ENCODE peak calls at places on chromosome 1, in six cellular contexts. One of them, this sample, is unnamed.

GRCh38 chr1:198937231-198938031 is 298.6 kb downstream of the PTPRC start:
- DNase-seq in astrocyte of the spinal cord: peak; percentile 96
- DNase-seq in RWPE2: no peak
- DNase-seq in neural crest cell: peak; percentile 26
- DNase-seq in DND-41: peak; percentile 85
- DNase-seq in OCI-LY7: peak; percentile 94
- DNase-seq in this sample: peak; percentile 65

GRCh38 chr1:213987876-213988638 is at the start of gene PROX1:
- DNase-seq in astrocyte of the spinal cord: peak; percentile 93
- DNase-seq in RWPE2: no peak
- DNase-seq in neural crest cell: peak; percentile 74
- DNase-seq in DND-41: no peak
- DNase-seq in OCI-LY7: no peak
- DNase-seq in this sample: peak; percentile 68

GRCh38 chr1:33176887-33177286 is 5.0 kb downstream of the TRIM62 start:
- DNase-seq in astrocyte of the spinal cord: no peak
- DNase-seq in RWPE2: no peak
- DNase-seq in neural crest cell: no peak
- DNase-seq in DND-41: no peak
- DNase-seq in OCI-LY7: no peak
- DNase-seq in this sample: no peak

GRCh38 chr1:201456499-201457309 is 12.3 kb downstream of the PHLDA3 start:
- DNase-seq in astrocyte of the spinal cord: peak; percentile 92
- DNase-seq in RWPE2: no peak
- DNase-seq in neural crest cell: no peak
- DNase-seq in DND-41: no peak
- DNase-seq in OCI-LY7: peak; percentile 21
- DNase-seq in this sample: no peak

GRCh38 chr1:230136453-230137327 is 69.7 kb downstream of the GALNT2 start:
- DNase-seq in astrocyte of the spinal cord: no peak
- DNase-seq in RWPE2: no peak
- DNase-seq in neural crest cell: no peak
- DNase-seq in DND-41: no peak
- DNase-seq in OCI-LY7: no peak
- DNase-seq in this sample: no peak

GRCh38 chr1:247942624-247943023 is 6.0 kb upstream of the OR2L8 start:
- DNase-seq in astrocyte of the spinal cord: no peak
- DNase-seq in RWPE2: no peak
- DNase-seq in neural crest cell: no peak
- DNase-seq in DND-41: no peak
- DNase-seq in OCI-LY7: no peak
- DNase-seq in this sample: no peak

GRCh38 chr1:17188889-17189631 is 15.9 kb upstream of the PADI1 start:
- DNase-seq in astrocyte of the spinal cord: no peak
- DNase-seq in RWPE2: peak; percentile 15
- DNase-seq in neural crest cell: no peak
- DNase-seq in DND-41: no peak
- DNase-seq in OCI-LY7: no peak
- DNase-seq in this sample: no peak

GRCh38 chr1:3707298-3707938 is 44.8 kb upstream of the CCDC27 start:
- DNase-seq in astrocyte of the spinal cord: no peak
- DNase-seq in RWPE2: no peak
- DNase-seq in neural crest cell: no peak
- DNase-seq in DND-41: no peak
- DNase-seq in OCI-LY7: no peak
- DNase-seq in this sample: no peak

GRCh38 chr1:94004924-94005323 is 95.7 kb upstream of the GCLM start:
- DNase-seq in astrocyte of the spinal cord: no peak
- DNase-seq in RWPE2: no peak
- DNase-seq in neural crest cell: no peak
- DNase-seq in DND-41: no peak
- DNase-seq in OCI-LY7: no peak
- DNase-seq in this sample: no peak

GRCh38 chr1:27005648-27006496 is 6.8 kb downstream of the TENT5B start:
- DNase-seq in astrocyte of the spinal cord: no peak
- DNase-seq in RWPE2: peak; percentile 86
- DNase-seq in neural crest cell: no peak
- DNase-seq in DND-41: no peak
- DNase-seq in OCI-LY7: no peak
- DNase-seq in this sample: no peak

GRCh38 chr1:45303582-45304310 is 22.9 kb upstream of the HPDL start:
- DNase-seq in astrocyte of the spinal cord: peak; percentile 99
- DNase-seq in RWPE2: peak; percentile 96
- DNase-seq in neural crest cell: peak; percentile 86
- DNase-seq in DND-41: peak; percentile 99
- DNase-seq in OCI-LY7: peak; percentile 96
- DNase-seq in this sample: peak; percentile 100

GRCh38 chr1:167157101-167157500 is 63.2 kb downstream of the STYXL2 start:
- DNase-seq in astrocyte of the spinal cord: no peak
- DNase-seq in RWPE2: no peak
- DNase-seq in neural crest cell: no peak
- DNase-seq in DND-41: no peak
- DNase-seq in OCI-LY7: no peak
- DNase-seq in this sample: no peak

GRCh38 chr1:910881-911721 is 12.6 kb upstream of the SAMD11 start:
- DNase-seq in astrocyte of the spinal cord: no peak
- DNase-seq in RWPE2: peak; percentile 71
- DNase-seq in neural crest cell: no peak
- DNase-seq in DND-41: no peak
- DNase-seq in OCI-LY7: no peak
- DNase-seq in this sample: peak; percentile 41

GRCh38 chr1:88936223-88936523 is 44.8 kb upstream of the GTF2B start:
- DNase-seq in astrocyte of the spinal cord: no peak
- DNase-seq in RWPE2: no peak
- DNase-seq in neural crest cell: no peak
- DNase-seq in DND-41: no peak
- DNase-seq in OCI-LY7: no peak
- DNase-seq in this sample: no peak
- TF ChIP-seq CTCF in astrocyte of the spinal cord: no peak
- TF ChIP-seq CTCF in RWPE2: peak; percentile 67
- TF ChIP-seq CTCF in neural crest cell: no peak
- TF ChIP-seq CTCF in DND-41: no peak
- TF ChIP-seq CTCF in OCI-LY7: peak; percentile 47
- TF ChIP-seq CTCF in this sample: peak; percentile 36

DNA sequence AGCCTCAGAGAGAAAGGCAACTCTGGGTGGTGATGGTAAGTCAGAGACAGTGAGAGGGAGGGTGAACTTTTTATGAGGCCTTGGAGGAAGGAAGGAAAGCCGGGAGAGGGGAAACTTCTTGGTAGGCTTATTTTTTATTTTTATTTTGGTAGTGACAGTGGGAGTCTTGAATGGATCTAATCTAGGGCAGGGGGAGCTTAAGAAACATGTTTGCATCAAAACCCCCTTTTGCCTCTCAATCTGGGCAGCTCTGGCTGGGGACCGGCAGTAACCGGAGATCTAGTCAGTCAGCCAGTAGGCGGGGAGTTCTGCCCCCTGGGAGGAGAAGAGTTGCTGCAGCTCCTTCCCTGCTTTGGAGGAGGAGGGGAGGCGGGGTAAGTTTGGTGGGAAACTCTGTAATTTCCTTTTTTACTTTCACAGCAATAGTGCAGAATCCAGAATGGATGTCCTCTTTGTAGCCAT is at the start of gene C1orf54:
- DNase-seq in astrocyte of the spinal cord: peak; percentile 76
- DNase-seq in RWPE2: no peak
- DNase-seq in neural crest cell: no peak
- DNase-seq in DND-41: no peak
- DNase-seq in OCI-LY7: no peak
- DNase-seq in this sample: no peak
- TF ChIP-seq CTCF in astrocyte of the spinal cord: peak; percentile 29
- TF ChIP-seq CTCF in RWPE2: no peak
- TF ChIP-seq CTCF in neural crest cell: no peak
- TF ChIP-seq CTCF in DND-41: no peak
- TF ChIP-seq CTCF in OCI-LY7: no peak
- TF ChIP-seq CTCF in this sample: no peak

GRCh38 chr1:43936470-43937151 is 3.0 kb downstream of the ARTN start:
- DNase-seq in astrocyte of the spinal cord: no peak
- DNase-seq in RWPE2: no peak
- DNase-seq in neural crest cell: peak; percentile 34
- DNase-seq in DND-41: no peak
- DNase-seq in OCI-LY7: no peak
- DNase-seq in this sample: peak; percentile 27
- TF ChIP-seq CTCF in astrocyte of the spinal cord: peak; percentile 7
- TF ChIP-seq CTCF in RWPE2: peak; percentile 37
- TF ChIP-seq CTCF in neural crest cell: peak; percentile 42
- TF ChIP-seq CTCF in DND-41: no peak
- TF ChIP-seq CTCF in OCI-LY7: no peak
- TF ChIP-seq CTCF in this sample: no peak

GRCh38 chr1:22547818-22548454 is 15.4 kb upstream of the EPHA8 start:
- DNase-seq in astrocyte of the spinal cord: no peak
- DNase-seq in RWPE2: no peak
- DNase-seq in neural crest cell: no peak
- DNase-seq in DND-41: no peak
- DNase-seq in OCI-LY7: no peak
- DNase-seq in this sample: no peak
- TF ChIP-seq CTCF in astrocyte of the spinal cord: no peak
- TF ChIP-seq CTCF in RWPE2: no peak
- TF ChIP-seq CTCF in neural crest cell: no peak
- TF ChIP-seq CTCF in DND-41: no peak
- TF ChIP-seq CTCF in OCI-LY7: no peak
- TF ChIP-seq CTCF in this sample: no peak

GRCh38 chr1:147636314-147636713 is 34.0 kb downstream of the ACP6 start:
- DNase-seq in astrocyte of the spinal cord: no peak
- DNase-seq in RWPE2: no peak
- DNase-seq in neural crest cell: no peak
- DNase-seq in DND-41: no peak
- DNase-seq in OCI-LY7: no peak
- DNase-seq in this sample: no peak

GRCh38 chr1:147641291-147641690 is 29.0 kb downstream of the ACP6 start:
- DNase-seq in astrocyte of the spinal cord: no peak
- DNase-seq in RWPE2: no peak
- DNase-seq in neural crest cell: no peak
- DNase-seq in DND-41: no peak
- DNase-seq in OCI-LY7: no peak
- DNase-seq in this sample: no peak

GRCh38 chr1:147643974-147644373 is 26.4 kb downstream of the ACP6 start:
- DNase-seq in astrocyte of the spinal cord: no peak
- DNase-seq in RWPE2: no peak
- DNase-seq in neural crest cell: no peak
- DNase-seq in DND-41: no peak
- DNase-seq in OCI-LY7: no peak
- DNase-seq in this sample: no peak

GRCh38 chr1:147641695-147642592 is 28.4 kb downstream of the ACP6 start:
- DNase-seq in astrocyte of the spinal cord: peak; percentile 47
- DNase-seq in RWPE2: no peak
- DNase-seq in neural crest cell: peak; percentile 58
- DNase-seq in DND-41: peak; percentile 63
- DNase-seq in OCI-LY7: peak; percentile 63
- DNase-seq in this sample: peak; percentile 65

GRCh38 chr1:147640553-147641165 is 29.7 kb downstream of the ACP6 start:
- DNase-seq in astrocyte of the spinal cord: peak; percentile 72
- DNase-seq in RWPE2: peak; percentile 76
- DNase-seq in neural crest cell: peak; percentile 69
- DNase-seq in DND-41: peak; percentile 69
- DNase-seq in OCI-LY7: peak; percentile 81
- DNase-seq in this sample: peak; percentile 90
- TF ChIP-seq CTCF in astrocyte of the spinal cord: peak; percentile 91
- TF ChIP-seq CTCF in RWPE2: peak; percentile 87
- TF ChIP-seq CTCF in neural crest cell: peak; percentile 88
- TF ChIP-seq CTCF in DND-41: peak; percentile 71
- TF ChIP-seq CTCF in OCI-LY7: peak; percentile 85
- TF ChIP-seq CTCF in this sample: peak; percentile 89

GRCh38 chr1:10106241-10106640 is 73.5 kb downstream of the UBE4B start:
- DNase-seq in astrocyte of the spinal cord: no peak
- DNase-seq in RWPE2: no peak
- DNase-seq in neural crest cell: no peak
- DNase-seq in DND-41: no peak
- DNase-seq in OCI-LY7: no peak
- DNase-seq in this sample: no peak

GRCh38 chr1:10103193-10103592 is 70.4 kb downstream of the UBE4B start:
- DNase-seq in astrocyte of the spinal cord: no peak
- DNase-seq in RWPE2: no peak
- DNase-seq in neural crest cell: no peak
- DNase-seq in DND-41: no peak
- DNase-seq in OCI-LY7: no peak
- DNase-seq in this sample: no peak

GRCh38 chr1:10106756-10107479 is 74.2 kb downstream of the UBE4B start:
- DNase-seq in astrocyte of the spinal cord: no peak
- DNase-seq in RWPE2: no peak
- DNase-seq in neural crest cell: no peak
- DNase-seq in DND-41: no peak
- DNase-seq in OCI-LY7: no peak
- DNase-seq in this sample: no peak

GRCh38 chr1:10105484-10105883 is 72.7 kb downstream of the UBE4B start:
- DNase-seq in astrocyte of the spinal cord: no peak
- DNase-seq in RWPE2: no peak
- DNase-seq in neural crest cell: no peak
- DNase-seq in DND-41: no peak
- DNase-seq in OCI-LY7: no peak
- DNase-seq in this sample: no peak

GRCh38 chr1:10104844-10105243 is 72.1 kb downstream of the UBE4B start:
- DNase-seq in astrocyte of the spinal cord: no peak
- DNase-seq in RWPE2: no peak
- DNase-seq in neural crest cell: no peak
- DNase-seq in DND-41: no peak
- DNase-seq in OCI-LY7: no peak
- DNase-seq in this sample: no peak
- TF ChIP-seq CTCF in astrocyte of the spinal cord: no peak
- TF ChIP-seq CTCF in RWPE2: no peak
- TF ChIP-seq CTCF in neural crest cell: no peak
- TF ChIP-seq CTCF in DND-41: no peak
- TF ChIP-seq CTCF in OCI-LY7: no peak
- TF ChIP-seq CTCF in this sample: no peak

DNA sequence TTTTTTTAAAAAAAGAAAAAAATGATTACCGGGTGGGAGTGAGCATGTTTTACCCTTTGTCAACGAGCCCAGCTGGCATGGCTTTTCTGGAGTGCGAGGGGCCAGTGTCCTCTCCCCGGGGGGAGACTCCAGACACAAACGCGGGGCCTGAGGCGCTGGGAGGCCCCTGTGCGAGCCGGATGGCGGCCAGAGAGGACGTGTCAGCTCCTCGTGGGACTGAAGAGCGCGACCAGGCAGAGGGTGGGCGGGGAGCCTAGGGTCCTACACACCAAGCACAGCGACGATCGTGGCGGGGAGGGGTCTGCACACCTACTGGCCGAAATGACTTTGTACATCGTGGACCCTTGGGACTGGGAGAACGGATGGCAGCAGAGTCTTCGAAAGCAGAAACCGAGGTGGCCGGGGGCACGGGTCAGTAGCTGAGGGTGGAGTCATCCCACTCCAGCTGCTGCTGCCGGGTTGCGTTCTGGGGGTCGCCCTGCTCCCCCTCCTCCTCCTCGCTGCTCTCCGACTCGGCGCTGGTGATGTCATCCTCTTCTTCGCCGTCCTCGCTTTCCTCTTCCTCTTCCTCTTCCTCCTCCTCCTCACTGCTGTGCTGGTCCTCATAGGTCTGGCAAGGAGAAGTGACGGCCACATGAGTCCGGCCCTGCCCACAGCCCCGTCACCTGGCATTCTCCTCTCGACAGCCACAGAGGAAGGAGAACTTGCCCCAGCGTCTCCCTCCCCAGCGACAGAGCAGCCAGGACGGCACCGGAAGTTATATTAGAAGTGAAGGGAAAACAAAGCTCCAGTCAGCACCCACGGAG is 78.8 kb downstream of the PIK3CD start:
- DNase-seq in astrocyte of the spinal cord: no peak
- DNase-seq in RWPE2: no peak
- DNase-seq in neural crest cell: no peak
- DNase-seq in DND-41: no peak
- DNase-seq in OCI-LY7: no peak
- DNase-seq in this sample: peak; percentile 36
- TF ChIP-seq CTCF in astrocyte of the spinal cord: no peak
- TF ChIP-seq CTCF in RWPE2: no peak
- TF ChIP-seq CTCF in neural crest cell: no peak
- TF ChIP-seq CTCF in DND-41: no peak
- TF ChIP-seq CTCF in OCI-LY7: no peak
- TF ChIP-seq CTCF in this sample: no peak